ENCODE peak calls at places on chromosome 2, in seven cellular contexts. K is activated CD4-positive, alpha-beta T cell treated with anti-CD3 and anti-CD28 coated beads for 4 hours; N is A172; D is endodermal cell; E is DMS 273 treated with DMSO at 0.1 percent for 48 hours; L is NCI-H748 treated with DMSO at 0.1 percent for 48 hours; S is NCI-H1092. C is an unnamed sample.

GRCh38 chr2:128630974-128631697 is 312.5 kb upstream of the HS6ST1 start:
- DNase-seq in K (no peak), N (no peak), D (peak), E (no peak), L (no peak), S (no peak), C (no peak)

GRCh38 chr2:177296047-177296446 is 31.5 kb upstream of the NFE2L2 start:
- DNase-seq in K (no peak), N (no peak), D (no peak), E (no peak), L (no peak), S (no peak), C (no peak)

GRCh38 chr2:206856474-206856873 is 82.8 kb upstream of the CPO start:
- DNase-seq in K (no peak), N (no peak), D (no peak), E (no peak), L (no peak), S (no peak), C (no peak)

GRCh38 chr2:43800894-43801293 is 27.1 kb downstream of the DYNC2LI1 start:
- DNase-seq in K (no peak), N (no peak), D (no peak), E (no peak), L (no peak), S (no peak), C (no peak)

GRCh38 chr2:238141541-238142318 is 3.3 kb downstream of the KLHL30 start:
- DNase-seq in K (no peak), N (peak), D (no peak), E (no peak), L (no peak), S (peak), C (no peak)

GRCh38 chr2:241974096-241974495 is 104.6 kb downstream of the RTP5 start:
- DNase-seq in K (no peak), N (no peak), D (no peak), E (no peak), L (no peak), S (no peak), C (no peak)

GRCh38 chr2:235051436-235052260 is 99.8 kb downstream of the SH3BP4 start:
- DNase-seq in K (no peak), N (no peak), D (peak), E (no peak), L (no peak), S (no peak), C (no peak)

GRCh38 chr2:227597993-227598392 is 700 bp upstream of the SCYGR2 start:
- DNase-seq in K (no peak), N (peak), D (peak), E (no peak), L (no peak), S (no peak), C (no peak)

GRCh38 chr2:239724851-239725550 is 300.1 kb downstream of the NDUFA10 start:
- DNase-seq in K (no peak), N (no peak), D (no peak), E (no peak), L (no peak), S (no peak), C (no peak)

GRCh38 chr2:102703748-102704147 is 58.1 kb upstream of the TMEM182 start:
- DNase-seq in K (peak), N (peak), D (peak), E (no peak), L (no peak), S (no peak), C (peak)

GRCh38 chr2:63189026-63189425 is 138.4 kb downstream of the OTX1 start:
- DNase-seq in K (no peak), N (peak), D (peak), E (no peak), L (peak), S (no peak), C (no peak)

GRCh38 chr2:230784840-230785239 is 72.2 kb downstream of the CAB39 start:
- DNase-seq in K (no peak), N (no peak), D (no peak), E (no peak), L (no peak), S (no peak), C (no peak)

GRCh38 chr2:88069117-88069516 is 1.5 kb downstream of the SMYD1 start:
- DNase-seq in K (no peak), N (no peak), D (no peak), E (no peak), L (no peak), S (no peak), C (no peak)

GRCh38 chr2:179917272-179917671 is 55.9 kb upstream of the ZNF385B start:
- DNase-seq in K (no peak), N (no peak), D (no peak), E (no peak), L (no peak), S (no peak), C (no peak)

GRCh38 chr2:28276076-28276618 is 116.5 kb upstream of the FOSL2 start:
- DNase-seq in K (peak), N (peak), D (no peak), E (no peak), L (no peak), S (no peak), C (no peak)

GRCh38 chr2:159072795-159073194 is 104.4 kb downstream of the TANC1 start:
- DNase-seq in K (no peak), N (peak), D (no peak), E (no peak), L (no peak), S (no peak), C (no peak)

GRCh38 chr2:190837417-190837816 is 43.2 kb upstream of the GLS start:
- DNase-seq in K (no peak), N (peak), D (no peak), E (no peak), L (peak), S (no peak), C (no peak)

GRCh38 chr2:239953418-239954061 is 71.6 kb downstream of the NDUFA10 start:
- DNase-seq in K (no peak), N (no peak), D (no peak), E (no peak), L (no peak), S (no peak), C (no peak)

GRCh38 chr2:178306351-178307073 is 112.2 kb downstream of the OSBPL6 start:
- DNase-seq in K (peak), N (peak), D (peak), E (no peak), L (peak), S (peak), C (peak)

GRCh38 chr2:3443083-3443482 is 63.6 kb downstream of the TRAPPC12 start:
- DNase-seq in K (no peak), N (no peak), D (no peak), E (no peak), L (no peak), S (no peak), C (no peak)

GRCh38 chr2:12284487-12284886 is 432.2 kb upstream of the TRIB2 start:
- DNase-seq in K (no peak), N (peak), D (no peak), E (no peak), L (no peak), S (no peak), C (no peak)

GRCh38 chr2:156589381-156590079 is 153.4 kb downstream of the GPD2 start:
- DNase-seq in K (peak), N (peak), D (no peak), E (no peak), L (peak), S (no peak), C (peak)

GRCh38 chr2:63064661-63065060 is 14.0 kb downstream of the OTX1 start:
- DNase-seq in K (no peak), N (no peak), D (no peak), E (no peak), L (no peak), S (no peak), C (no peak)

GRCh38 chr2:169280502-169280901 is 81.8 kb downstream of the LRP2 start:
- DNase-seq in K (no peak), N (no peak), D (no peak), E (no peak), L (no peak), S (no peak), C (no peak)

GRCh38 chr2:157307021-157307420 is 18.6 kb downstream of the ERMN start:
- DNase-seq in K (no peak), N (peak), D (no peak), E (no peak), L (no peak), S (no peak), C (no peak)

GRCh38 chr2:134175834-134176233 is 78.0 kb upstream of the MGAT5 start:
- DNase-seq in K (no peak), N (no peak), D (no peak), E (no peak), L (no peak), S (no peak), C (no peak)

GRCh38 chr2:120802161-120802560 is 66.5 kb downstream of the GLI2 start:
- DNase-seq in K (no peak), N (no peak), D (no peak), E (no peak), L (no peak), S (no peak), C (no peak)

GRCh38 chr2:113324684-113325160 is 46.0 kb upstream of the PAX8 start:
- DNase-seq in K (peak), N (peak), D (peak), E (peak), L (peak), S (peak), C (peak)

GRCh38 chr2:105373895-105374401 is 24.9 kb downstream of the FHL2 start:
- DNase-seq in K (no peak), N (no peak), D (no peak), E (no peak), L (no peak), S (no peak), C (no peak)

GRCh38 chr2:124533226-124533954 is 508.3 kb downstream of the CNTNAP5 start:
- DNase-seq in K (no peak), N (no peak), D (no peak), E (no peak), L (no peak), S (no peak), C (no peak)

GRCh38 chr2:191165190-191165643 is 14.4 kb upstream of the STAT4 start:
- DNase-seq in K (peak), N (peak), D (no peak), E (no peak), L (peak), S (no peak), C (peak)

GRCh38 chr2:36330456-36331395 is 24.9 kb upstream of the CRIM1 start:
- DNase-seq in K (no peak), N (no peak), D (no peak), E (no peak), L (no peak), S (no peak), C (no peak)

GRCh38 chr2:237885931-237886701 is 26.7 kb downstream of the RAMP1 start:
- DNase-seq in K (no peak), N (no peak), D (peak), E (no peak), L (no peak), S (no peak), C (no peak)

C was measured in NCI-H146.